ENCODE peak calls at places on chromosomes 4 and X, in six cellular contexts. E is mesenchymal stem cell, N is H9, B is neuronal stem cell, X is H1, I is IMR-90. V is an unnamed sample.

GRCh38 chrX:10576777-10577444 is 43.5 kb downstream of the MID1 start:
- DNase-seq in B (no peak), X (no peak), I (no peak), E (no peak), N (no peak), V (no peak)

GRCh38 chrX:50081282-50081955 is 119.4 kb downstream of the AKAP4 start:
- DNase-seq in E (peak; percentile 12), B (no peak), N (peak; percentile 34), I (peak; percentile 13), X (no peak), V (peak; percentile 56)

GRCh38 chr4:75497133-75497532 is 17.1 kb downstream of the RCHY1 start:
- DNase-seq in I (peak; percentile 59), E (peak; percentile 27), B (no peak), N (no peak), X (no peak), V (no peak)

GRCh38 chr4:141329174-141329569 is 108.5 kb downstream of the ZNF330 start:
- DNase-seq in B (no peak), X (no peak), I (peak; percentile 80), E (peak; percentile 70), N (no peak), V (no peak)

GRCh38 chr4:169005453-169006099 is 4.5 kb downstream of the CBR4 start:
- DNase-seq in B (no peak), N (no peak), I (peak; percentile 35), E (peak; percentile 35), X (no peak), V (peak; percentile 26)

GRCh38 chr4:142358656-142359055 is 487.4 kb downstream of the INPP4B start:
- DNase-seq in B (no peak), N (no peak), I (no peak), X (no peak), E (no peak), V (no peak)

GRCh38 chrX:1455948-1456280 is 3.2 kb upstream of the ASMTL start:
- DNase-seq in I (no peak), X (no peak), N (peak; percentile 12), B (no peak), E (no peak), V (no peak)

GRCh38 chrX:153868576-153869472 is 17.1 kb downstream of the L1CAM start:
- DNase-seq in B (no peak), X (no peak), E (no peak), I (no peak), N (no peak), V (no peak)

GRCh38 chrX:152632445-152633097 is 5.1 kb upstream of the GABRQ start:
- DNase-seq in N (peak; percentile 43), B (peak; percentile 31), E (peak; percentile 5), X (no peak), I (peak; percentile 24), V (peak; percentile 33)

GRCh38 chrX:65610040-65610439 is 57.4 kb upstream of the MSN start:
- DNase-seq in I (peak; percentile 11), N (no peak), X (no peak), B (no peak), E (peak; percentile 64), V (no peak)

GRCh38 chr4:151730003-151730559 is 30.7 kb downstream of the GATB start:
- DNase-seq in E (peak; percentile 44), N (peak; percentile 67), I (no peak), B (no peak), X (no peak), V (peak; percentile 59)

GRCh38 chr4:94406668-94407437 is 44.9 kb upstream of the PDLIM5 start:
- DNase-seq in E (peak; percentile 81), B (peak; percentile 61), X (peak; percentile 19), N (peak; percentile 51), I (peak; percentile 88), V (peak; percentile 82)

GRCh38 chr4:15868065-15868464 is 70.5 kb downstream of the FGFBP1 start:
- DNase-seq in N (no peak), I (no peak), E (no peak), B (no peak), X (no peak), V (peak; percentile 45)

GRCh38 chr4:629916-630641 is 4.7 kb downstream of the PDE6B start:
- DNase-seq in X (no peak), N (peak; percentile 14), E (no peak), I (no peak), B (no peak), V (no peak)

GRCh38 chr4:102823897-102824296 is 3.5 kb downstream of the UBE2D3 start:
- DNase-seq in X (no peak), B (no peak), N (no peak), I (peak; percentile 57), E (no peak), V (no peak)

GRCh38 chrX:149837639-149838038 is 43.3 kb upstream of the MAGEA8 start:
- DNase-seq in N (no peak), I (no peak), B (no peak), E (no peak), X (no peak), V (no peak)

GRCh38 chrX:53190363-53190960 is 34.5 kb downstream of the KDM5C start:
- DNase-seq in E (peak; percentile 2), B (no peak), N (peak; percentile 64), X (no peak), I (no peak), V (peak; percentile 53)

GRCh38 chr4:25915359-25915716 is 1.3 kb downstream of the SMIM20 start:
- DNase-seq in X (no peak), B (no peak), N (no peak), I (no peak), E (no peak), V (no peak)

GRCh38 chrX:9598344-9598743 is 133.5 kb downstream of the TBL1X start:
- DNase-seq in B (no peak), I (no peak), E (no peak), X (no peak), N (no peak), V (no peak)

GRCh38 chr4:55830741-55831140 is 11.2 kb downstream of the EXOC1L start:
- DNase-seq in X (no peak), N (no peak), I (no peak), E (peak; percentile 94), B (no peak), V (no peak)

GRCh38 chrX:153634832-153635231 is 12.2 kb upstream of the DUSP9 start:
- DNase-seq in B (no peak), I (no peak), E (no peak), N (peak; percentile 18), X (no peak), V (no peak)

GRCh38 chr4:103046416-103047290 is 27.1 kb upstream of the SLC9B1 start:
- DNase-seq in B (peak; percentile 21), E (peak; percentile 59), X (no peak), N (peak; percentile 41), I (peak; percentile 46), V (peak; percentile 70)

GRCh38 chr4:41452484-41453225 is 85.3 kb upstream of the LIMCH1 start:
- DNase-seq in E (no peak), B (no peak), I (no peak), X (no peak), N (no peak), V (no peak)

GRCh38 chrX:17743913-17744312 is 6.6 kb downstream of the SCML1 start:
- DNase-seq in N (no peak), B (no peak), E (no peak), X (no peak), I (peak; percentile 20), V (no peak)

GRCh38 chrX:56382278-56382677 is 150.1 kb downstream of the KLF8 start:
- DNase-seq in I (no peak), B (no peak), X (no peak), N (no peak), E (no peak), V (no peak)

GRCh38 chr4:159416073-159416472 is 313.2 kb downstream of the RAPGEF2 start:
- DNase-seq in I (no peak), B (no peak), X (no peak), E (no peak), N (no peak), V (no peak)

GRCh38 chrX:18348047-18348446 is 6.4 kb downstream of the SCML2 start:
- DNase-seq in E (peak; percentile 1), I (no peak), N (no peak), X (no peak), B (no peak), V (peak; percentile 2)

GRCh38 chrX:47232803-47233332 is at the start of gene USP11:
- DNase-seq in N (peak; percentile 79), B (no peak), E (peak; percentile 56), X (no peak), I (peak; percentile 51), V (peak; percentile 57)

GRCh38 chr4:82704156-82704555 is 94.4 kb downstream of the SCD5 start:
- DNase-seq in B (no peak), X (no peak), I (peak; percentile 19), N (no peak), E (peak; percentile 48), V (no peak)

GRCh38 chrX:103624111-103624510 is 4.7 kb upstream of the TCEAL1 start:
- DNase-seq in E (no peak), I (no peak), B (no peak), N (no peak), X (no peak), V (no peak)

GRCh38 chr4:8297691-8298485 is 28.3 kb downstream of the HTRA3 start:
- DNase-seq in B (no peak), E (no peak), I (no peak), N (no peak), X (no peak), V (no peak)

GRCh38 chr4:71608674-71609062 is 175.2 kb downstream of the GC start:
- DNase-seq in X (no peak), B (no peak), E (no peak), I (no peak), N (no peak), V (no peak)
- H3K27ac ChIP-seq in X (no peak overlapping the region), B (no peak overlapping the region), E (peak overlapping the region; percentile 92), I (no peak overlapping the region), N (no peak overlapping the region), V (no peak overlapping the region)

GRCh38 chr4:62474802-62475201 is 1274.7 kb downstream of the ADGRL3 start:
- DNase-seq in X (no peak), B (no peak), E (no peak), I (no peak), N (no peak), V (no peak)
- H2BK15ac ChIP-seq in X (no peak overlapping the region), B (no peak overlapping the region), E (no peak overlapping the region), I (no peak overlapping the region), N (no peak overlapping the region), V (no peak overlapping the region)

GRCh38 chr4:3184725-3185124 is 64.2 kb upstream of the MSANTD1 start:
- DNase-seq in N (no peak), I (no peak), X (no peak), E (no peak), B (no peak), V (no peak)
- H4K8ac ChIP-seq in N (no peak overlapping the region), I (no peak overlapping the region), X (no peak overlapping the region), E (no peak overlapping the region), B (peak overlapping the region; percentile 57), V (no peak overlapping the region)

GRCh38 chrX:79365591-79365990 is 1.5 kb downstream of the ITM2A start:
- DNase-seq in N (no peak), E (no peak), I (no peak), B (no peak), X (no peak), V (no peak)

GRCh38 chrX:79369871-79370270 is 2.7 kb upstream of the ITM2A start:
- DNase-seq in B (no peak), E (no peak), X (no peak), I (no peak), N (no peak), V (no peak)

GRCh38 chrX:79366556-79366887 is 612 bp downstream of the ITM2A start:
- DNase-seq in I (no peak), B (no peak), N (no peak), X (no peak), E (no peak), V (peak; percentile 5)

GRCh38 chrX:79367907-79368306 is 773 bp upstream of the ITM2A start:
- DNase-seq in E (no peak), X (no peak), N (no peak), B (no peak), I (no peak), V (peak; percentile 59)

GRCh38 chrX:79366888-79367749 is at the start of gene ITM2A:
- DNase-seq in X (peak; percentile 15), N (peak; percentile 60), I (no peak), B (peak; percentile 17), E (no peak), V (peak; percentile 79)
- H3K27ac ChIP-seq in X (no peak within 1 kb of the TSS), N (no peak within 1 kb of the TSS), I (no peak within 1 kb of the TSS), B (no peak within 1 kb of the TSS), E (peak within 1 kb of the TSS; percentile 64), V (peak within 1 kb of the TSS; percentile 81)

V was measured in mesendoderm.